ENCODE peak calls at places on chromosomes 11 and 22, in four cellular contexts. G is WTC11, U is K562, J is HepG2. A is an unnamed sample.

GRCh38 chr11:24513837-24514594 is 17.2 kb downstream of the LUZP2 start:
- DNase-seq in G (no peak), U (no peak), J (no peak), A (no peak)

GRCh38 chr22:29393019-29393608 is 4.7 kb upstream of the AP1B1 start:
- DNase-seq in G (no peak), U (no peak), J (no peak), A (no peak)

GRCh38 chr11:46322759-46323158 is 24.5 kb upstream of the DGKZ start:
- DNase-seq in G (peak; percentile 72), U (peak; percentile 81), J (no peak), A (no peak)

GRCh38 chr11:109819410-109819809 is 273.8 kb upstream of the ZC3H12C start:
- DNase-seq in G (no peak), U (no peak), J (no peak), A (no peak)

GRCh38 chr11:1882265-1883238 is 9.1 kb downstream of the PRR33 start:
- DNase-seq in G (peak; percentile 89), U (peak; percentile 91), J (peak; percentile 49), A (no peak)

GRCh38 chr22:19890502-19891349 is 36.1 kb upstream of the GNB1L start:
- DNase-seq in G (no peak), U (no peak), J (no peak), A (no peak)

GRCh38 chr11:130403967-130404366 is 24.4 kb downstream of the ADAMTS8 start:
- DNase-seq in G (peak; percentile 47), U (no peak), J (no peak), A (no peak)

GRCh38 chr22:45208993-45209838 is 31.5 kb downstream of the KIAA0930 start:
- DNase-seq in G (peak; percentile 84), U (peak; percentile 78), J (no peak), A (no peak)

GRCh38 chr11:1310772-1311468 is 1.5 kb upstream of the TOLLIP start:
- DNase-seq in G (no peak), U (no peak), J (no peak), A (no peak)

GRCh38 chr22:45580703-45581381 is 78.2 kb downstream of the FBLN1 start:
- DNase-seq in G (no peak), U (no peak), J (no peak), A (no peak)

GRCh38 chr11:111417766-111418435 is 38.8 kb upstream of the POU2AF1 start:
- DNase-seq in G (no peak), U (no peak), J (no peak), A (peak; percentile 96)

GRCh38 chr22:20991252-20992055 is 9.4 kb downstream of the LZTR1 start:
- DNase-seq in G (no peak), U (no peak), J (no peak), A (no peak)

GRCh38 chr22:20988573-20989322 is 6.7 kb downstream of the LZTR1 start:
- DNase-seq in G (no peak), U (no peak), J (no peak), A (no peak)

GRCh38 chr22:20989323-20990138 is 7.4 kb downstream of the LZTR1 start:
- DNase-seq in G (no peak), U (no peak), J (no peak), A (no peak)

GRCh38 chr22:20992056-20992442 is 9.9 kb downstream of the THAP7 start:
- DNase-seq in G (no peak), U (no peak), J (no peak), A (no peak)

GRCh38 chr22:20990184-20991180 is 8.4 kb downstream of the LZTR1 start:
- DNase-seq in G (no peak), U (no peak), J (no peak), A (no peak)
- TF ChIP-seq CTCF in G (no peak), U (no peak), J (no peak), A (no peak)

DNA sequence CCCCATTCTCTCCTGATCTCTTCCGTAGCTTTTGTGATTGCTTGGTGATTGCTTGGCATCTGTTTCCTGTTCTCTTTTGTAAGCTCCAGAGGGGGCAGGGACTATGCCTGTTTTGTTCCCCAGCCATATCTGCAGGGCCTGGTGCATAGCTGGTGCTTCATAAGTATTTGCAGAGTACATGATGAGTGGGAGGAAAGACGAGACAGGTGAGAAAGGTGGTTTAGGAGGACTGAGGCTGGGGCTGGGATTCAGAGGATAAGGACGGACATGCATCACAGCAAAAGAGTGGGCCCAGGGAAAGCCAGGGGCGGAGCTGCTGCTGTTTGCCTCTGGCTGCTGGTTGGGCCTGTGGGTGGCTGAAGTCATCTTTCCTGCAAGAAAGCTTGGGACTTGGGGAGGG is 62.4 kb downstream of the DSCAML1 start:
- DNase-seq in G (no peak), U (no peak), J (no peak), A (no peak)
- TF ChIP-seq NR2C2 in G (no peak), U (no peak), J (no peak), A (no peak)

DNA sequence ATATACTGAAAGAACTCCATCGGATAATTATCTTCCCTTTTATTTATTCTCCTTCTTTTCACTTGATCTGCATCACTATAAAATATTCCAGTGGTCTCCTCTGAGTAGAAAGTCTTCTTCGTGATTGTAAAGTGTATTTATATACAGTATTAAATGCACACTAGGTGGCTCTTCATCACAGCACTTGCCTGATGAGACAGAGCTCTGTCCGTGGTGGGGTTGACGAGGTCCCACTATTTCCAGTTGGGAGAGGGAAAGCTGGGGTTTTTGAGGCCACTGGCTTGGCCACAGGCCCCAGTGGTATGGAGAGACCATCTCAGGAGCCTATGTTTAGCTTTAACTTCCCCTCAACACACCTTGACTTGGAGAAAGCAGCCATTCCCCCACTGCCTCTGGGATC is 31.6 kb upstream of the ZBTB16 start:
- DNase-seq in G (no peak), U (no peak), J (no peak), A (no peak)
- TF ChIP-seq CTCF in G (no peak), U (peak; percentile 3), J (no peak), A (no peak)

GRCh38 chr11:102414559-102414958 is 38.0 kb downstream of the TMEM123 start:
- DNase-seq in G (no peak), U (no peak), J (no peak), A (no peak)
- TF ChIP-seq NR2C2 in G (no peak), U (no peak), J (no peak), A (no peak)

DNA sequence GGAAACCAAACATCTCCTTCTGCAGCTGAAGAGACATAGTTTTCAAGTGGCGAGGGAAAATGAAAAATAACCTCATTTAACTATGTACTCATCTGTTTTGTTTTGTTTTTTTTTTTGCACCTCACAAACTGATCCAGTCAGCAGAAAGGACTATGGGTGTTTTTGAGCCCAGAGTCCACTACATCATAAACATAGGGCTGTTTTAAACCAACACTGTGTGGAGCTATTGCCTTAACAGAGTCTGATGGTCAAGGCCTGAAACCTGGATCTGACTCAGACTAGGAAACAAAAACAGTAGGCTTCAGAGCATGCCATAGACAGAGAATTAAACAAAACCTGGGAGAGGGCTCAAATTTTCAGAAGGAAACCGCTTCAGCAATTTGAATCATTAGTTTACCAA is 99.3 kb upstream of the FSHB start:
- DNase-seq in G (no peak), U (no peak), J (peak; percentile 1), A (no peak)
- TF ChIP-seq CTCF in G (no peak), U (no peak), J (peak; percentile 51), A (no peak)

GRCh38 chr22:35782504-35782903 is 64.8 kb downstream of the APOL5 start:
- DNase-seq in G (no peak), U (no peak), J (no peak), A (no peak)

GRCh38 chr22:35781898-35782297 is 64.2 kb downstream of the APOL5 start:
- DNase-seq in G (no peak), U (no peak), J (no peak), A (no peak)

GRCh38 chr22:35775339-35775738 is 57.7 kb downstream of the APOL5 start:
- DNase-seq in G (no peak), U (no peak), J (no peak), A (no peak)

GRCh38 chr22:35777335-35777975 is 59.8 kb downstream of the APOL5 start:
- DNase-seq in G (no peak), U (no peak), J (no peak), A (no peak)
- TF ChIP-seq NR2C2 in G (no peak), U (no peak), J (no peak), A (no peak)

GRCh38 chr22:37270928-37271650 is 11.2 kb upstream of the CYTH4 start:
- DNase-seq in G (no peak), U (no peak), J (no peak), A (no peak)
- TF ChIP-seq CTCF in G (no peak), U (no peak), J (no peak), A (no peak)

A was measured in GM12878.